ENCODE peak calls at places on chromosome 19, in ten cellular contexts. Q is OCI-LY7; W is GM03348; S is thoracic aorta; M is HFF-Myc; E is fibroblast of mammary gland; R is cerebellar cortex; K is HT-29; B is suprapubic skin; X is effector CD8-positive, alpha-beta T cell. Z is an unnamed sample.

GRCh38 chr19:8148088-8148409 is 1.3 kb downstream of the FBN3 start:
- DNase-seq in W (no peak), S (no peak), Q (no peak), B (no peak), X (no peak), R (no peak), M (no peak), K (no peak), E (no peak), Z (no peak)

GRCh38 chr19:18424890-18425514 is 5.8 kb downstream of the SSBP4 start:
- DNase-seq in W (no peak), B (no peak), R (no peak), E (no peak), S (no peak), M (no peak), X (no peak), K (no peak), Q (no peak), Z (no peak)

GRCh38 chr19:7908742-7909461 is 5.2 kb downstream of the MAP2K7 start:
- DNase-seq in B (no peak), W (no peak), R (no peak), M (no peak), E (no peak), S (no peak), Q (no peak), K (no peak), X (no peak), Z (no peak)

GRCh38 chr19:5826531-5827341 is 12.8 kb downstream of the FUT6 start:
- DNase-seq in S (no peak), W (no peak), M (no peak), E (peak), X (peak), Q (peak), K (peak), B (no peak), R (peak), Z (no peak)

GRCh38 chr19:30864460-30865215 is 484.6 kb downstream of the TSHZ3 start:
- DNase-seq in K (no peak), X (no peak), R (no peak), S (no peak), B (no peak), Q (no peak), M (no peak), E (no peak), W (no peak), Z (no peak)

GRCh38 chr19:17296278-17296677 is 6.9 kb downstream of the ABHD8 start:
- DNase-seq in X (no peak), M (no peak), S (no peak), K (peak), R (no peak), E (peak), Q (no peak), W (no peak), B (no peak), Z (peak)

GRCh38 chr19:53037101-53038097 is 7.1 kb upstream of the ERVV-2 start:
- DNase-seq in Q (no peak), K (no peak), M (no peak), E (peak), S (no peak), X (peak), R (peak), W (peak), B (no peak), Z (no peak)

GRCh38 chr19:13011653-13012389 is 16.5 kb downstream of the NFIX start:
- DNase-seq in R (no peak), W (no peak), K (no peak), M (no peak), Q (no peak), X (no peak), E (no peak), B (no peak), S (no peak), Z (no peak)

GRCh38 chr19:55105237-55105636 is 12.2 kb downstream of the PPP1R12C start:
- DNase-seq in E (no peak), M (no peak), X (no peak), W (no peak), R (no peak), B (no peak), K (no peak), S (no peak), Q (no peak), Z (no peak)

GRCh38 chr19:45677351-45678230 is 9.6 kb downstream of the GIPR start:
- DNase-seq in B (peak), K (peak), X (peak), W (peak), E (peak), Q (peak), R (peak), M (no peak), S (no peak), Z (no peak)

GRCh38 chr19:47284324-47284899 is 9.7 kb downstream of the INAFM1 start:
- DNase-seq in W (peak), R (peak), S (no peak), X (no peak), K (peak), E (peak), B (no peak), Q (peak), M (peak), Z (no peak)

GRCh38 chr19:47430041-47430802 is 10.9 kb upstream of the MEIS3 start:
- DNase-seq in W (peak), R (no peak), K (peak), M (no peak), E (peak), Q (no peak), X (no peak), B (no peak), S (no peak), Z (no peak)

GRCh38 chr19:2047449-2048103 is 3.5 kb downstream of the MKNK2 start:
- DNase-seq in M (no peak), W (no peak), S (no peak), E (peak), X (no peak), Q (no peak), R (no peak), B (peak), K (peak), Z (no peak)

GRCh38 chr19:10835089-10835753 is 791 bp downstream of the TMED1 start:
- DNase-seq in B (no peak), K (no peak), W (no peak), X (no peak), R (no peak), E (no peak), M (no peak), S (no peak), Q (no peak), Z (no peak)

GRCh38 chr19:1516395-1516753 is 3.6 kb upstream of the ADAMTSL5 start:
- DNase-seq in E (no peak), B (no peak), S (no peak), W (no peak), M (no peak), K (no peak), X (no peak), Q (peak), R (no peak), Z (no peak)

GRCh38 chr19:48558018-48558684 is 6.2 kb downstream of the SULT2B1 start:
- DNase-seq in E (peak), K (peak), Q (no peak), M (no peak), R (peak), S (no peak), B (no peak), W (peak), X (no peak), Z (no peak)

GRCh38 chr19:43078311-43078710 is 4.2 kb downstream of the PSG2 start:
- DNase-seq in X (no peak), M (no peak), B (no peak), E (peak), W (peak), S (no peak), Q (no peak), R (peak), K (no peak), Z (no peak)

GRCh38 chr19:53365899-53366493 is 491 bp downstream of the ZNF525 start:
- DNase-seq in B (no peak), E (no peak), K (peak), W (peak), M (no peak), S (no peak), Q (no peak), R (no peak), X (peak), Z (no peak)

GRCh38 chr19:55591555-55591954 is 7.8 kb downstream of the FIZ1 start:
- DNase-seq in K (peak), R (peak), Q (peak), B (no peak), X (no peak), S (no peak), E (no peak), W (no peak), M (no peak), Z (no peak)

GRCh38 chr19:55208880-55209429 is 346 bp downstream of the PTPRH start:
- DNase-seq in Q (no peak), R (no peak), E (no peak), S (no peak), W (no peak), B (no peak), K (no peak), X (peak), M (no peak), Z (no peak)

GRCh38 chr19:50333737-50334617 is 4.8 kb upstream of the KCNC3 start:
- DNase-seq in B (no peak), Q (peak), X (peak), E (no peak), R (no peak), K (no peak), S (no peak), W (peak), M (no peak), Z (no peak)

GRCh38 chr19:10644351-10645007 is 9.7 kb upstream of the ILF3 start:
- DNase-seq in M (peak), B (peak), E (peak), Q (peak), S (peak), X (peak), R (peak), K (peak), W (peak), Z (no peak)

GRCh38 chr19:963401-964022 is 20.6 kb upstream of the WDR18 start:
- DNase-seq in W (no peak), S (no peak), X (no peak), Q (no peak), K (no peak), E (no peak), B (no peak), M (no peak), R (no peak), Z (no peak)

GRCh38 chr19:58217607-58218391 is 10.9 kb upstream of the ZNF544 start:
- DNase-seq in W (no peak), X (no peak), K (no peak), B (no peak), Q (no peak), R (no peak), S (no peak), E (no peak), M (no peak), Z (no peak)

GRCh38 chr19:3782903-3783302 is 3.3 kb downstream of the MATK start:
- DNase-seq in K (no peak), S (no peak), B (no peak), E (no peak), W (no peak), Q (no peak), R (no peak), X (no peak), M (no peak), Z (no peak)

GRCh38 chr19:30799854-30800755 is 427.9 kb downstream of the ZNF536 start:
- DNase-seq in R (peak), X (no peak), Q (no peak), S (no peak), W (peak), B (no peak), E (no peak), K (peak), M (no peak), Z (no peak)

GRCh38 chr19:29529646-29530548 is 4.1 kb downstream of the VSTM2B start:
- DNase-seq in K (no peak), S (no peak), M (no peak), X (no peak), B (no peak), Q (no peak), E (no peak), W (no peak), R (no peak), Z (no peak)

GRCh38 chr19:33285441-33285927 is 16.9 kb downstream of the CEBPA start:
- DNase-seq in R (no peak), M (no peak), X (no peak), S (no peak), B (no peak), E (no peak), K (no peak), Q (no peak), W (no peak), Z (no peak)

GRCh38 chr19:56993851-56994250 is 125.9 kb upstream of the USP29 start:
- DNase-seq in Q (no peak), B (no peak), X (no peak), M (no peak), E (no peak), R (no peak), S (no peak), W (no peak), K (no peak), Z (no peak)

GRCh38 chr19:35718345-35719041 is 690 bp downstream of the KMT2B start:
- DNase-seq in X (peak), Q (peak), M (no peak), K (peak), S (no peak), E (no peak), R (no peak), B (peak), W (peak), Z (no peak)

GRCh38 chr19:246551-246950 is 44.7 kb downstream of the PLPP2 start:
- DNase-seq in Q (peak), K (no peak), M (no peak), S (no peak), W (no peak), X (no peak), R (no peak), E (no peak), B (no peak), Z (no peak)

GRCh38 chr19:1004204-1004802 is 4.1 kb downstream of the GRIN3B start:
- DNase-seq in S (no peak), K (no peak), Q (no peak), W (no peak), B (no peak), R (no peak), M (no peak), E (no peak), X (no peak), Z (no peak)